ENCODE peak calls at places on chromosomes 3 and 15, in nine cellular contexts. U is NAMALWA, I is NCI-H2171, Q is H7, J is heart right ventricle, W is HEK293T, X is NCI-H774, M is AG04449, O is NCI-H1417 treated with DMSO at 0.1 percent for 48 hours. S is an unnamed sample.

GRCh38 chr3:3778641-3779270 is 20.5 kb upstream of the LRRN1 start:
- DNase-seq in U (no peak), I (no peak), Q (no peak), J (no peak), W (no peak), X (no peak), M (no peak), O (no peak), S (no peak)

GRCh38 chr3:14431556-14431927 is 29.1 kb downstream of the SLC6A6 start:
- DNase-seq in U (no peak), I (no peak), Q (peak; percentile 78), J (no peak), W (no peak), X (no peak), M (no peak), O (no peak), S (no peak)

GRCh38 chr15:83927704-83928391 is 273.9 kb downstream of the ADAMTSL3 start:
- DNase-seq in U (no peak), I (no peak), Q (no peak), J (no peak), W (no peak), X (no peak), M (no peak), O (no peak), S (no peak)

GRCh38 chr3:114745322-114746240 is 401.5 kb downstream of the ZBTB20 start:
- DNase-seq in U (no peak), I (no peak), Q (no peak), J (no peak), W (no peak), X (no peak), M (no peak), O (no peak), S (no peak)

GRCh38 chr3:167375478-167375877 is 4.6 kb downstream of the ZBBX start:
- DNase-seq in U (no peak), I (no peak), Q (no peak), J (no peak), W (no peak), X (no peak), M (no peak), O (no peak), S (no peak)

GRCh38 chr15:70566047-70566835 is 197.1 kb downstream of the UACA start:
- DNase-seq in U (no peak), I (no peak), Q (peak; percentile 51), J (no peak), W (no peak), X (no peak), M (no peak), O (no peak), S (no peak)

GRCh38 chr15:58179741-58180381 is 41.7 kb downstream of the AQP9 start:
- DNase-seq in U (no peak), I (no peak), Q (no peak), J (no peak), W (no peak), X (no peak), M (no peak), O (no peak), S (no peak)

GRCh38 chr15:89482139-89482538 is 14.2 kb downstream of the RHCG start:
- DNase-seq in U (no peak), I (no peak), Q (no peak), J (no peak), W (no peak), X (no peak), M (no peak), O (no peak), S (no peak)

GRCh38 chr15:68615811-68616210 is 37.0 kb downstream of the CORO2B start:
- DNase-seq in U (no peak), I (no peak), Q (no peak), J (no peak), W (no peak), X (no peak), M (no peak), O (no peak), S (no peak)

GRCh38 chr15:47506543-47507090 is 210.7 kb upstream of the SEMA6D start:
- DNase-seq in U (no peak), I (no peak), Q (no peak), J (no peak), W (no peak), X (no peak), M (no peak), O (no peak), S (no peak)

GRCh38 chr15:34815836-34816235 is 20.5 kb upstream of the ACTC1 start:
- DNase-seq in U (no peak), I (no peak), Q (no peak), J (no peak), W (no peak), X (no peak), M (no peak), O (no peak), S (no peak)

GRCh38 chr15:35107122-35107521 is 22.0 kb upstream of the NANOGP8 start:
- DNase-seq in U (no peak), I (no peak), Q (no peak), J (no peak), W (no peak), X (no peak), M (no peak), O (no peak), S (no peak)

GRCh38 chr3:101849714-101850326 is 506 bp downstream of the NFKBIZ start:
- DNase-seq in U (peak; percentile 66), I (peak; percentile 48), Q (peak; percentile 75), J (peak; percentile 24), W (peak; percentile 55), X (peak; percentile 60), M (no peak), O (no peak), S (no peak)

GRCh38 chr3:47000922-47001730 is 21.7 kb downstream of the NBEAL2 start:
- DNase-seq in U (no peak), I (no peak), Q (peak; percentile 51), J (no peak), W (no peak), X (no peak), M (no peak), O (no peak), S (no peak)

GRCh38 chr3:170809975-170810357 is 60.0 kb downstream of the RPL22L1 start:
- DNase-seq in U (no peak), I (no peak), Q (no peak), J (no peak), W (no peak), X (no peak), M (no peak), O (no peak), S (no peak)

GRCh38 chr15:68743256-68743655 is 77.4 kb downstream of the ANP32A start:
- DNase-seq in U (no peak), I (no peak), Q (no peak), J (no peak), W (no peak), X (no peak), M (no peak), O (no peak), S (no peak)

GRCh38 chr3:189773056-189773455 is 141.9 kb downstream of the TP63 start:
- DNase-seq in U (no peak), I (no peak), Q (no peak), J (no peak), W (no peak), X (no peak), M (peak; percentile 66), O (no peak), S (peak; percentile 8)

GRCh38 chr3:100209169-100209568 is 51.6 kb upstream of the TBC1D23 start:
- DNase-seq in U (no peak), I (no peak), Q (no peak), J (no peak), W (no peak), X (no peak), M (no peak), O (no peak), S (no peak)

GRCh38 chr3:126375835-126376331 is 18.7 kb upstream of the KLF15 start:
- DNase-seq in U (no peak), I (no peak), Q (peak; percentile 57), J (no peak), W (no peak), X (no peak), M (no peak), O (no peak), S (no peak)

GRCh38 chr3:38154625-38155255 is 10.6 kb upstream of the OXSR1 start:
- DNase-seq in U (no peak), I (no peak), Q (no peak), J (no peak), W (no peak), X (no peak), M (no peak), O (no peak), S (no peak)

GRCh38 chr3:68988740-68989139 is 24.7 kb downstream of the EOGT start:
- DNase-seq in U (no peak), I (no peak), Q (no peak), J (no peak), W (no peak), X (no peak), M (peak; percentile 24), O (no peak), S (peak; percentile 51)

GRCh38 chr15:35673093-35673573 is 127.2 kb upstream of the DPH6 start:
- DNase-seq in U (peak; percentile 9), I (no peak), Q (no peak), J (peak; percentile 25), W (no peak), X (no peak), M (no peak), O (no peak), S (no peak)

GRCh38 chr3:78728406-78729145 is 1039.2 kb downstream of the ROBO1 start:
- DNase-seq in U (no peak), I (peak; percentile 71), Q (peak; percentile 2), J (peak; percentile 52), W (peak; percentile 59), X (peak; percentile 83), M (no peak), O (peak; percentile 55), S (no peak)

GRCh38 chr3:58432905-58433304 is 727 bp downstream of the PDHB start:
- DNase-seq in U (no peak), I (no peak), Q (no peak), J (no peak), W (no peak), X (no peak), M (no peak), O (no peak), S (no peak)

GRCh38 chr3:79521221-79521848 is 246.5 kb downstream of the ROBO1 start:
- DNase-seq in U (peak; percentile 55), I (no peak), Q (no peak), J (no peak), W (peak; percentile 35), X (peak; percentile 13), M (no peak), O (peak; percentile 1), S (no peak)

GRCh38 chr3:49803464-49804140 is 541 bp downstream of the INKA1 start:
- DNase-seq in U (peak; percentile 63), I (peak; percentile 50), Q (peak; percentile 89), J (peak; percentile 62), W (no peak), X (no peak), M (no peak), O (no peak), S (no peak)

GRCh38 chr3:115766587-115767492 is 143.5 kb downstream of the GAP43 start:
- DNase-seq in U (no peak), I (no peak), Q (no peak), J (no peak), W (no peak), X (no peak), M (no peak), O (no peak), S (no peak)

GRCh38 chr3:169007145-169007544 is 656.4 kb downstream of the MECOM start:
- DNase-seq in U (no peak), I (no peak), Q (no peak), J (no peak), W (no peak), X (no peak), M (no peak), O (no peak), S (no peak)

GRCh38 chr15:63044645-63045437 is 2.3 kb downstream of the TPM1 start:
- DNase-seq in U (no peak), I (no peak), Q (peak; percentile 75), J (no peak), W (no peak), X (no peak), M (no peak), O (no peak), S (no peak)

GRCh38 chr3:17645074-17645698 is 97.2 kb downstream of the TBC1D5 start:
- DNase-seq in U (peak; percentile 50), I (no peak), Q (peak; percentile 9), J (peak; percentile 46), W (peak; percentile 49), X (no peak), M (peak; percentile 33), O (peak; percentile 48), S (peak; percentile 36)

GRCh38 chr3:169765281-169765624 is 393 bp upstream of the TERC start:
- DNase-seq in U (no peak), I (no peak), Q (no peak), J (no peak), W (no peak), X (no peak), M (no peak), O (no peak), S (no peak)

S was measured in AG04450.